ENCODE peak calls at places on chromosomes 5 and 9, in seven cellular contexts. One of them, this sample, is unnamed.

GRCh38 chr9:101791938-101792337 is 53.5 kb upstream of the GRIN3A start:
- DNase-seq in spleen: no peak
- DNase-seq in H1: peak
- DNase-seq in GM12891: no peak
- DNase-seq in Panc1: no peak
- DNase-seq in transverse colon: peak
- DNase-seq in HCT116: peak
- DNase-seq in this sample: no peak

GRCh38 chr9:19631181-19631580 is 157.7 kb downstream of the SLC24A2 start:
- DNase-seq in HCT116: no peak
- DNase-seq in GM12891: no peak
- DNase-seq in Panc1: no peak
- DNase-seq in transverse colon: no peak
- DNase-seq in H1: no peak
- DNase-seq in spleen: no peak
- DNase-seq in this sample: no peak

GRCh38 chr5:153081385-153081784 is 409.1 kb upstream of the GRIA1 start:
- DNase-seq in Panc1: no peak
- DNase-seq in transverse colon: no peak
- DNase-seq in HCT116: no peak
- DNase-seq in GM12891: no peak
- DNase-seq in H1: no peak
- DNase-seq in spleen: no peak
- DNase-seq in this sample: no peak

GRCh38 chr9:104907278-104907951 is 20.5 kb downstream of the ABCA1 start:
- DNase-seq in H1: peak
- DNase-seq in HCT116: no peak
- DNase-seq in spleen: no peak
- DNase-seq in transverse colon: no peak
- DNase-seq in Panc1: no peak
- DNase-seq in GM12891: no peak
- DNase-seq in this sample: no peak

GRCh38 chr5:485943-486491 is 38.2 kb downstream of the SLC9A3 start:
- DNase-seq in GM12891: no peak
- DNase-seq in Panc1: no peak
- DNase-seq in H1: no peak
- DNase-seq in HCT116: no peak
- DNase-seq in spleen: no peak
- DNase-seq in transverse colon: no peak
- DNase-seq in this sample: no peak

GRCh38 chr9:114098660-114099522 is at the start of gene KIF12:
- DNase-seq in Panc1: no peak
- DNase-seq in GM12891: no peak
- DNase-seq in H1: peak
- DNase-seq in HCT116: peak
- DNase-seq in spleen: no peak
- DNase-seq in transverse colon: peak
- DNase-seq in this sample: no peak

GRCh38 chr9:32502459-32502858 is 23.5 kb downstream of the RIGI start:
- DNase-seq in spleen: no peak
- DNase-seq in Panc1: no peak
- DNase-seq in GM12891: no peak
- DNase-seq in transverse colon: no peak
- DNase-seq in HCT116: peak
- DNase-seq in H1: no peak
- DNase-seq in this sample: no peak

GRCh38 chr9:99162759-99163364 is 57.9 kb downstream of the TGFBR1 start:
- DNase-seq in GM12891: no peak
- DNase-seq in H1: no peak
- DNase-seq in transverse colon: no peak
- DNase-seq in spleen: no peak
- DNase-seq in HCT116: peak
- DNase-seq in Panc1: no peak
- DNase-seq in this sample: no peak

GRCh38 chr5:5659066-5659465 is 236.6 kb downstream of the ICE1 start:
- DNase-seq in H1: no peak
- DNase-seq in transverse colon: no peak
- DNase-seq in spleen: no peak
- DNase-seq in GM12891: no peak
- DNase-seq in HCT116: no peak
- DNase-seq in Panc1: no peak
- DNase-seq in this sample: no peak

GRCh38 chr9:100167176-100167575 is 68.1 kb downstream of the INVS start:
- DNase-seq in HCT116: no peak
- DNase-seq in Panc1: no peak
- DNase-seq in transverse colon: no peak
- DNase-seq in spleen: no peak
- DNase-seq in H1: no peak
- DNase-seq in GM12891: no peak
- DNase-seq in this sample: no peak

GRCh38 chr9:121445986-121446385 is 53.7 kb downstream of the GGTA1 start:
- DNase-seq in Panc1: no peak
- DNase-seq in HCT116: peak
- DNase-seq in GM12891: no peak
- DNase-seq in spleen: no peak
- DNase-seq in H1: no peak
- DNase-seq in transverse colon: no peak
- DNase-seq in this sample: no peak

GRCh38 chr9:33817327-33818166 is 587 bp downstream of the UBE2R2 start:
- DNase-seq in transverse colon: peak
- DNase-seq in Panc1: no peak
- DNase-seq in H1: peak
- DNase-seq in HCT116: no peak
- DNase-seq in GM12891: peak
- DNase-seq in spleen: peak
- DNase-seq in this sample: no peak

GRCh38 chr9:136351237-136351800 is 12.2 kb downstream of the DNLZ start:
- DNase-seq in HCT116: no peak
- DNase-seq in H1: no peak
- DNase-seq in transverse colon: no peak
- DNase-seq in spleen: no peak
- DNase-seq in Panc1: no peak
- DNase-seq in GM12891: no peak
- DNase-seq in this sample: no peak

GRCh38 chr9:35570709-35571108 is 34.4 kb upstream of the TESK1 start:
- DNase-seq in Panc1: no peak
- DNase-seq in H1: no peak
- DNase-seq in transverse colon: no peak
- DNase-seq in HCT116: no peak
- DNase-seq in GM12891: no peak
- DNase-seq in spleen: no peak
- DNase-seq in this sample: no peak

GRCh38 chr9:90801175-90801506 is 478 bp upstream of the SYK start:
- DNase-seq in spleen: no peak
- DNase-seq in H1: no peak
- DNase-seq in HCT116: no peak
- DNase-seq in Panc1: no peak
- DNase-seq in transverse colon: no peak
- DNase-seq in GM12891: no peak
- DNase-seq in this sample: no peak

GRCh38 chr5:133234911-133235310 is 183.1 kb downstream of the HSPA4 start:
- DNase-seq in HCT116: no peak
- DNase-seq in Panc1: no peak
- DNase-seq in transverse colon: no peak
- DNase-seq in spleen: no peak
- DNase-seq in GM12891: no peak
- DNase-seq in H1: no peak
- DNase-seq in this sample: no peak

GRCh38 chr9:99000480-99001395 is 57.0 kb downstream of the COL15A1 start:
- DNase-seq in Panc1: peak
- DNase-seq in HCT116: peak
- DNase-seq in transverse colon: peak
- DNase-seq in spleen: no peak
- DNase-seq in H1: no peak
- DNase-seq in GM12891: peak
- DNase-seq in this sample: peak

GRCh38 chr9:133505901-133506652 is 18.7 kb downstream of the MYMK start:
- DNase-seq in HCT116: no peak
- DNase-seq in Panc1: no peak
- DNase-seq in transverse colon: no peak
- DNase-seq in GM12891: no peak
- DNase-seq in H1: no peak
- DNase-seq in spleen: no peak
- DNase-seq in this sample: no peak

GRCh38 chr9:22389271-22389670 is 57.4 kb upstream of the DMRTA1 start:
- DNase-seq in transverse colon: no peak
- DNase-seq in H1: no peak
- DNase-seq in Panc1: no peak
- DNase-seq in HCT116: no peak
- DNase-seq in GM12891: no peak
- DNase-seq in spleen: no peak
- DNase-seq in this sample: no peak

GRCh38 chr9:137589441-137590122 is 730 bp downstream of the ZMYND19 start:
- DNase-seq in H1: no peak
- DNase-seq in Panc1: no peak
- DNase-seq in transverse colon: no peak
- DNase-seq in spleen: no peak
- DNase-seq in HCT116: no peak
- DNase-seq in GM12891: peak
- DNase-seq in this sample: no peak

GRCh38 chr5:107414802-107415201 is 255.9 kb downstream of the EFNA5 start:
- DNase-seq in HCT116: no peak
- DNase-seq in transverse colon: no peak
- DNase-seq in spleen: no peak
- DNase-seq in Panc1: no peak
- DNase-seq in H1: no peak
- DNase-seq in GM12891: no peak
- DNase-seq in this sample: no peak

GRCh38 chr9:13718086-13718485 is 438.6 kb upstream of the MPDZ start:
- DNase-seq in Panc1: no peak
- DNase-seq in transverse colon: no peak
- DNase-seq in GM12891: no peak
- DNase-seq in H1: no peak
- DNase-seq in HCT116: no peak
- DNase-seq in spleen: no peak
- DNase-seq in this sample: no peak

GRCh38 chr5:163245584-163245983 is 191.8 kb upstream of the CCNG1 start:
- DNase-seq in GM12891: no peak
- DNase-seq in H1: no peak
- DNase-seq in HCT116: no peak
- DNase-seq in spleen: no peak
- DNase-seq in Panc1: no peak
- DNase-seq in transverse colon: no peak
- DNase-seq in this sample: no peak

GRCh38 chr9:104961238-104961637 is 33.3 kb upstream of the ABCA1 start:
- DNase-seq in GM12891: peak
- DNase-seq in H1: peak
- DNase-seq in spleen: no peak
- DNase-seq in Panc1: peak
- DNase-seq in transverse colon: peak
- DNase-seq in HCT116: no peak
- DNase-seq in this sample: no peak

GRCh38 chr5:9562101-9562500 is 16.2 kb upstream of the SEMA5A start:
- DNase-seq in HCT116: no peak
- DNase-seq in H1: no peak
- DNase-seq in GM12891: no peak
- DNase-seq in transverse colon: no peak
- DNase-seq in Panc1: no peak
- DNase-seq in spleen: no peak
- DNase-seq in this sample: no peak

DNA sequence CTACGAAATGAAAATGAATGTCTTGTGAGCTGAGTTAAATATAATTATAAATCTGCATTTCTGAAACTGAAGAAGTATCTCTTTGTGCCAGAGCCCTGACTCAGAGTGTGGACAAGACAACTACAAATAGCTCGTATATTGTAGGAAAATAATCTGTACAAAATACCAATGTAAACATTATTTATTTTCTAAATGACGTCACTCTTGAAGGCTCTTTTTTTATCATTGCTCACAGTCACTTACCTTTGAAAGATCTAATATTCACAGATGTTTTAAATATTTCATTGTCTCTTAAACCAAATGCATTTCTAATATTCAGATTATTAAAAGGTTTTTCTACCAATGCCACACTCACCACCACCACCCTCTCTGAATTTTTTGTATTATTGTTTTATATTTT is 226.1 kb downstream of the SLCO4C1 start:
- DNase-seq in H1: no peak
- DNase-seq in GM12891: no peak
- DNase-seq in spleen: no peak
- DNase-seq in transverse colon: no peak
- DNase-seq in HCT116: no peak
- DNase-seq in Panc1: no peak
- DNase-seq in this sample: no peak
- TF ChIP-seq POLR2AphosphoS5 in H1: no peak
- TF ChIP-seq POLR2AphosphoS5 in GM12891: no peak
- TF ChIP-seq POLR2AphosphoS5 in spleen: no peak
- TF ChIP-seq POLR2AphosphoS5 in transverse colon: no peak
- TF ChIP-seq POLR2AphosphoS5 in HCT116: no peak
- TF ChIP-seq POLR2AphosphoS5 in Panc1: no peak
- TF ChIP-seq POLR2AphosphoS5 in this sample: no peak

GRCh38 chr9:89177401-89178161 is 1.0 kb downstream of the SHC3 start:
- DNase-seq in spleen: no peak
- DNase-seq in transverse colon: no peak
- DNase-seq in HCT116: no peak
- DNase-seq in Panc1: no peak
- DNase-seq in GM12891: no peak
- DNase-seq in H1: peak
- DNase-seq in this sample: no peak
- TF ChIP-seq POLR2AphosphoS5 in spleen: no peak
- TF ChIP-seq POLR2AphosphoS5 in transverse colon: no peak
- TF ChIP-seq POLR2AphosphoS5 in HCT116: no peak
- TF ChIP-seq POLR2AphosphoS5 in Panc1: no peak
- TF ChIP-seq POLR2AphosphoS5 in GM12891: no peak
- TF ChIP-seq POLR2AphosphoS5 in H1: no peak
- TF ChIP-seq POLR2AphosphoS5 in this sample: peak

GRCh38 chr9:124386201-124386600 is 29.0 kb downstream of the PSMB7 start:
- DNase-seq in GM12891: no peak
- DNase-seq in transverse colon: no peak
- DNase-seq in spleen: no peak
- DNase-seq in H1: no peak
- DNase-seq in Panc1: no peak
- DNase-seq in HCT116: no peak
- DNase-seq in this sample: no peak
- TF ChIP-seq POLR2AphosphoS5 in GM12891: no peak
- TF ChIP-seq POLR2AphosphoS5 in transverse colon: no peak
- TF ChIP-seq POLR2AphosphoS5 in spleen: no peak
- TF ChIP-seq POLR2AphosphoS5 in H1: no peak
- TF ChIP-seq POLR2AphosphoS5 in Panc1: no peak
- TF ChIP-seq POLR2AphosphoS5 in HCT116: no peak
- TF ChIP-seq POLR2AphosphoS5 in this sample: no peak

DNA sequence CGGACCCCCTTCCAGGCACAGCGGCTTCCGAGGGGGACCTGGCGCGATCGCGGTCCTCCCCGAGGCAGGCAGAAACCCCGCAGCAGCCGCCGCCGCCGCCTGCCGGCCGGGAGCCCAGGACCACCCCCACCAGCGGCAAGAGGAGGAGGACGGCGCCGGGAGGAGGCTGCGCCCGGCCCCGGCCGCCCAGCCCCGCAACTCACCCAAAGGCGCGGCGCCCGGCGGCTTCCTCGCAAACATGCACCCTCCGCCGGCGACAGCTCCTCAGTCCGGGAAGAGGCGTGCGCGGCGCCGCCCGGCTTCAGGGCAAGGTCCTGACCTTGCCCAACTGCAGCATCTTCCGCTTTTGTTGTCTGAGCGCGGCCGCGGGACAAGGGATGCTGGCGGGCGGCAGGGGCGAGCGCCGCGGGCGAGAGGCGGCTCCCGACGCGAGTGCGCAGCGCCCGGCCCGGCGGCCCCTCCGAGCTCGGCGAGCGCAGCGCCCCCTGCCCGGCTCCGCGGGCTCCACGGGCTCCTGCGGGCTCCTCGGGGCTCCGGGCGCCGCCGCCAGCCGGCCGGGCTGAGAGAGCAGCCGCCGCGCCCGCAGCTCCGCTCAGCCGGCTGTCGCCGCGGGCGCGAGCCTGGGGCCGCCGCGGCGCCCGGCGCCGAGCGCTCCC is 504 bp downstream of the CTNND2 start:
- DNase-seq in transverse colon: no peak
- DNase-seq in H1: peak
- DNase-seq in HCT116: no peak
- DNase-seq in spleen: peak
- DNase-seq in Panc1: no peak
- DNase-seq in GM12891: no peak
- DNase-seq in this sample: no peak
- TF ChIP-seq POLR2AphosphoS5 in transverse colon: no peak
- TF ChIP-seq POLR2AphosphoS5 in H1: no peak
- TF ChIP-seq POLR2AphosphoS5 in HCT116: no peak
- TF ChIP-seq POLR2AphosphoS5 in spleen: peak
- TF ChIP-seq POLR2AphosphoS5 in Panc1: no peak
- TF ChIP-seq POLR2AphosphoS5 in GM12891: no peak
- TF ChIP-seq POLR2AphosphoS5 in this sample: no peak

This sample was measured in vagina.